ENCODE peak calls at places on chromosomes 2 and 18, in eight cellular contexts. M is activated naive CD8-positive, alpha-beta T cell treated with anti-CD3 and anti-CD28 coated beads, Interleukin-2, amount 50 U/mL, for 24 hours; V is dermis microvascular lymphatic vessel endothelial cell; F is amniotic stem cell; L is Kasumi-1; I is H9; J is HTR-8/SVneo; S is tibial artery. Q is an unnamed sample.

GRCh38 chr18:5961097-5961827 is 65.9 kb upstream of the TMEM200C start:
- DNase-seq in M (no peak), V (no peak), F (no peak), L (no peak), I (no peak), J (no peak), S (no peak), Q (no peak)

GRCh38 chr2:204505488-204505887 is 39.8 kb upstream of the PARD3B start:
- DNase-seq in M (no peak), V (no peak), F (no peak), L (no peak), I (no peak), J (no peak), S (no peak), Q (no peak)

GRCh38 chr2:196591621-196592022 is 47.9 kb upstream of the CCDC150 start:
- DNase-seq in M (no peak), V (no peak), F (no peak), L (no peak), I (no peak), J (no peak), S (no peak), Q (no peak)

GRCh38 chr18:54882318-54882717 is 54.0 kb downstream of the RAB27B start:
- DNase-seq in M (no peak), V (no peak), F (no peak), L (no peak), I (no peak), J (no peak), S (no peak), Q (no peak)

GRCh38 chr18:76621782-76622495 is 126.9 kb upstream of the ZNF516 start:
- DNase-seq in M (no peak), V (no peak), F (no peak), L (no peak), I (no peak), J (peak), S (peak), Q (no peak)

GRCh38 chr2:209872675-209873074 is 101.0 kb downstream of the UNC80 start:
- DNase-seq in M (no peak), V (peak), F (no peak), L (no peak), I (peak), J (no peak), S (no peak), Q (peak)

GRCh38 chr2:11481789-11482472 is 16.0 kb upstream of the E2F6 start:
- DNase-seq in M (no peak), V (no peak), F (no peak), L (no peak), I (no peak), J (no peak), S (no peak), Q (no peak)

GRCh38 chr2:156437876-156438410 is 1.8 kb downstream of the GPD2 start:
- DNase-seq in M (no peak), V (no peak), F (no peak), L (no peak), I (no peak), J (no peak), S (no peak), Q (no peak)

GRCh38 chr2:211928186-211928585 is 610.4 kb downstream of the ERBB4 start:
- DNase-seq in M (no peak), V (no peak), F (no peak), L (no peak), I (no peak), J (no peak), S (no peak), Q (no peak)

GRCh38 chr2:148557844-148558436 is 86.6 kb upstream of the EPC2 start:
- DNase-seq in M (no peak), V (no peak), F (no peak), L (no peak), I (no peak), J (no peak), S (no peak), Q (no peak)

GRCh38 chr2:29462293-29462692 is 347.1 kb downstream of the CLIP4 start:
- DNase-seq in M (no peak), V (no peak), F (no peak), L (no peak), I (no peak), J (no peak), S (no peak), Q (no peak)

GRCh38 chr18:24019641-24020331 is 5.2 kb downstream of the TTC39C start:
- DNase-seq in M (peak), V (no peak), F (no peak), L (peak), I (no peak), J (no peak), S (no peak), Q (no peak)

GRCh38 chr18:63819780-63820179 is 44.6 kb downstream of the SERPINB7 start:
- DNase-seq in M (no peak), V (no peak), F (no peak), L (no peak), I (no peak), J (no peak), S (no peak), Q (no peak)

GRCh38 chr2:10532631-10533101 is 84.5 kb upstream of the ODC1 start:
- DNase-seq in M (no peak), V (no peak), F (no peak), L (no peak), I (no peak), J (no peak), S (no peak), Q (peak)

GRCh38 chr2:71224935-71225334 is 2.0 kb downstream of the PAIP2B start:
- DNase-seq in M (no peak), V (no peak), F (no peak), L (no peak), I (no peak), J (no peak), S (no peak), Q (no peak)

GRCh38 chr2:172888704-172889103 is 153.1 kb downstream of the RAPGEF4 start:
- DNase-seq in M (no peak), V (no peak), F (no peak), L (no peak), I (no peak), J (no peak), S (no peak), Q (no peak)

GRCh38 chr18:12278153-12278764 is 24.1 kb downstream of the CIDEA start:
- DNase-seq in M (no peak), V (no peak), F (no peak), L (no peak), I (peak), J (no peak), S (no peak), Q (no peak)

GRCh38 chr2:5695641-5696350 is 3.6 kb downstream of the SOX11 start:
- DNase-seq in M (no peak), V (no peak), F (no peak), L (peak), I (peak), J (no peak), S (no peak), Q (no peak)

GRCh38 chr2:29113891-29114321 is 1.3 kb upstream of the CLIP4 start:
- DNase-seq in M (no peak), V (no peak), F (peak), L (no peak), I (no peak), J (no peak), S (peak), Q (no peak)

GRCh38 chr2:222568866-222569265 is 87.0 kb downstream of the FARSB start:
- DNase-seq in M (no peak), V (no peak), F (no peak), L (no peak), I (no peak), J (no peak), S (no peak), Q (no peak)

GRCh38 chr2:16303761-16304160 is 361.9 kb downstream of the CYRIA start:
- DNase-seq in M (no peak), V (no peak), F (no peak), L (no peak), I (no peak), J (no peak), S (no peak), Q (no peak)

GRCh38 chr2:174344716-174345472 is 10.1 kb downstream of the SP9 start:
- DNase-seq in M (no peak), V (peak), F (no peak), L (peak), I (no peak), J (no peak), S (no peak), Q (no peak)

GRCh38 chr18:40676676-40677075 is 1278.4 kb upstream of the PIK3C3 start:
- DNase-seq in M (no peak), V (no peak), F (no peak), L (no peak), I (no peak), J (no peak), S (no peak), Q (no peak)

GRCh38 chr2:23658466-23658942 is 268.4 kb downstream of the ATAD2B start:
- DNase-seq in M (peak), V (peak), F (no peak), L (no peak), I (no peak), J (no peak), S (no peak), Q (no peak)

GRCh38 chr2:30280596-30281434 is 49.5 kb downstream of the LBH start:
- DNase-seq in M (no peak), V (no peak), F (no peak), L (no peak), I (no peak), J (no peak), S (no peak), Q (no peak)

GRCh38 chr18:22503803-22504202 is 86.1 kb upstream of the CTAGE1 start:
- DNase-seq in M (no peak), V (no peak), F (peak), L (no peak), I (no peak), J (no peak), S (peak), Q (no peak)

GRCh38 chr2:62705859-62706720 is 577 bp downstream of the EHBP1 start:
- DNase-seq in M (peak), V (no peak), F (peak), L (peak), I (peak), J (peak), S (peak), Q (no peak)

GRCh38 chr2:10327896-10328666 is 25.4 kb downstream of the HPCAL1 start:
- DNase-seq in M (no peak), V (no peak), F (no peak), L (no peak), I (no peak), J (no peak), S (no peak), Q (no peak)

GRCh38 chr2:15748736-15749323 is 157.2 kb downstream of the DDX1 start:
- DNase-seq in M (peak), V (no peak), F (no peak), L (no peak), I (peak), J (peak), S (no peak), Q (no peak)

GRCh38 chr2:165113414-165113813 is 90.4 kb downstream of the SCN3A start:
- DNase-seq in M (no peak), V (no peak), F (no peak), L (no peak), I (no peak), J (no peak), S (no peak), Q (no peak)

Q was measured in kidney epithelial cell.